ENCODE peak calls at places on chromosomes 7 and 10, in nine cellular contexts. X, G, I, W, H, O, U, R and T are unnamed samples.

GRCh38 chr10:69684020-69684980 is 54.3 kb downstream of the FAM241B start:
- DNase-seq in R (no peak), H (peak), W (no peak), G (no peak), X (no peak), I (peak), U (no peak), O (no peak), T (no peak)

GRCh38 chr10:110634527-110635209 is 9.5 kb upstream of the RBM20 start:
- DNase-seq in U (no peak), X (no peak), R (peak), G (no peak), W (no peak), I (no peak), H (no peak), O (no peak), T (no peak)

GRCh38 chr10:110305767-110306451 is 1.2 kb upstream of the SMNDC1 start:
- DNase-seq in H (peak), X (peak), U (peak), W (peak), O (no peak), G (peak), I (peak), R (peak), T (peak)

GRCh38 chr7:1474736-1475135 is 15.5 kb upstream of the MICALL2 start:
- DNase-seq in I (peak), U (no peak), H (no peak), O (no peak), W (no peak), G (no peak), X (no peak), R (peak), T (no peak)

GRCh38 chr7:1733206-1733907 is 63.3 kb downstream of the ELFN1 start:
- DNase-seq in X (no peak), I (no peak), R (no peak), W (no peak), G (no peak), H (no peak), U (no peak), O (no peak), T (no peak)

GRCh38 chr7:150973571-150974451 is 4.3 kb downstream of the KCNH2 start:
- DNase-seq in R (no peak), I (no peak), O (no peak), W (no peak), X (peak), G (no peak), H (no peak), U (peak), T (no peak)

GRCh38 chr7:81693894-81694293 is 76.0 kb downstream of the HGF start:
- DNase-seq in U (no peak), H (no peak), I (no peak), R (no peak), X (no peak), O (no peak), G (no peak), W (no peak), T (no peak)

GRCh38 chr10:101141622-101142532 is 10.8 kb downstream of the TLX1 start:
- DNase-seq in H (peak), X (peak), W (peak), G (peak), O (peak), U (peak), I (peak), R (peak), T (peak)